ENCODE peak calls at places on chromosome 11, in nine cellular contexts. One of them, this sample, is unnamed.

GRCh38 chr11:59172345-59173079 is 580 bp downstream of the DTX4 start:
- DNase-seq in GM19239: peak
- DNase-seq in activated T-cell treated with anti-CD3 and anti-CD28 coated beads for 1 hour: peak
- DNase-seq in CD4-positive, alpha-beta memory T cell: no peak
- DNase-seq in NCI-H2081: no peak
- DNase-seq in non-pigmented ciliary epithelial cell: no peak
- DNase-seq in foreskin fibroblast: peak
- DNase-seq in OCI-LY7: peak
- DNase-seq in AML-193: no peak
- DNase-seq in this sample: peak

GRCh38 chr11:35387341-35387982 is 31.9 kb downstream of the SLC1A2 start:
- DNase-seq in GM19239: no peak
- DNase-seq in activated T-cell treated with anti-CD3 and anti-CD28 coated beads for 1 hour: no peak
- DNase-seq in CD4-positive, alpha-beta memory T cell: no peak
- DNase-seq in NCI-H2081: no peak
- DNase-seq in non-pigmented ciliary epithelial cell: no peak
- DNase-seq in foreskin fibroblast: no peak
- DNase-seq in OCI-LY7: no peak
- DNase-seq in AML-193: peak
- DNase-seq in this sample: no peak

GRCh38 chr11:27282141-27282590 is 80.8 kb downstream of the CCDC34 start:
- DNase-seq in GM19239: no peak
- DNase-seq in activated T-cell treated with anti-CD3 and anti-CD28 coated beads for 1 hour: no peak
- DNase-seq in CD4-positive, alpha-beta memory T cell: no peak
- DNase-seq in NCI-H2081: no peak
- DNase-seq in non-pigmented ciliary epithelial cell: peak
- DNase-seq in foreskin fibroblast: peak
- DNase-seq in OCI-LY7: no peak
- DNase-seq in AML-193: no peak
- DNase-seq in this sample: no peak

GRCh38 chr11:117314840-117315239 is 1.2 kb downstream of the BACE1 start:
- DNase-seq in GM19239: no peak
- DNase-seq in activated T-cell treated with anti-CD3 and anti-CD28 coated beads for 1 hour: no peak
- DNase-seq in CD4-positive, alpha-beta memory T cell: no peak
- DNase-seq in NCI-H2081: no peak
- DNase-seq in non-pigmented ciliary epithelial cell: no peak
- DNase-seq in foreskin fibroblast: peak
- DNase-seq in OCI-LY7: no peak
- DNase-seq in AML-193: no peak
- DNase-seq in this sample: no peak

GRCh38 chr11:32435511-32435946 is at the start of gene WT1:
- DNase-seq in GM19239: no peak
- DNase-seq in activated T-cell treated with anti-CD3 and anti-CD28 coated beads for 1 hour: no peak
- DNase-seq in CD4-positive, alpha-beta memory T cell: no peak
- DNase-seq in NCI-H2081: no peak
- DNase-seq in non-pigmented ciliary epithelial cell: no peak
- DNase-seq in foreskin fibroblast: no peak
- DNase-seq in OCI-LY7: no peak
- DNase-seq in AML-193: peak
- DNase-seq in this sample: no peak

GRCh38 chr11:123159146-123159857 is 35.7 kb downstream of the CLMP start:
- DNase-seq in GM19239: no peak
- DNase-seq in activated T-cell treated with anti-CD3 and anti-CD28 coated beads for 1 hour: no peak
- DNase-seq in CD4-positive, alpha-beta memory T cell: no peak
- DNase-seq in NCI-H2081: no peak
- DNase-seq in non-pigmented ciliary epithelial cell: no peak
- DNase-seq in foreskin fibroblast: no peak
- DNase-seq in OCI-LY7: no peak
- DNase-seq in AML-193: no peak
- DNase-seq in this sample: no peak

GRCh38 chr11:1442163-1442562 is 44.4 kb downstream of the MOB2 start:
- DNase-seq in GM19239: no peak
- DNase-seq in activated T-cell treated with anti-CD3 and anti-CD28 coated beads for 1 hour: no peak
- DNase-seq in CD4-positive, alpha-beta memory T cell: no peak
- DNase-seq in NCI-H2081: no peak
- DNase-seq in non-pigmented ciliary epithelial cell: no peak
- DNase-seq in foreskin fibroblast: no peak
- DNase-seq in OCI-LY7: no peak
- DNase-seq in AML-193: no peak
- DNase-seq in this sample: no peak

GRCh38 chr11:112587664-112588063 is 327.0 kb upstream of the PLET1 start:
- DNase-seq in GM19239: no peak
- DNase-seq in activated T-cell treated with anti-CD3 and anti-CD28 coated beads for 1 hour: no peak
- DNase-seq in CD4-positive, alpha-beta memory T cell: no peak
- DNase-seq in NCI-H2081: no peak
- DNase-seq in non-pigmented ciliary epithelial cell: no peak
- DNase-seq in foreskin fibroblast: no peak
- DNase-seq in OCI-LY7: no peak
- DNase-seq in AML-193: no peak
- DNase-seq in this sample: no peak

This sample was measured in naive thymus-derived CD8-positive, alpha-beta T cell.